ENCODE peak calls at places on chromosome 18, in eight cellular contexts. R is activated CD8-positive, alpha-beta memory T cell treated with anti-CD3 and anti-CD28 coated beads, Interleukin-2, amount 50 U/mL, for 4 hours; P is effector memory CD8-positive, alpha-beta T cell; N is HEK293T; Y is stimulated activated CD4-positive, alpha-beta T cell treated with anti-CD3 and anti-CD28 coated beads, Interleukin-15, amount 100 ng/mL, for 1 hour; G is mucosa of gallbladder; O is LoVo; S is MM.1S. U is an unnamed sample.

GRCh38 chr18:23266717-23267446 is 131.6 kb downstream of the CABLES1 start:
- DNase-seq in R (no peak), P (no peak), N (no peak), Y (no peak), G (no peak), O (no peak), S (no peak), U (no peak)

GRCh38 chr18:79881695-79882094 is 69.8 kb downstream of the SLC66A2 start:
- DNase-seq in R (no peak), P (no peak), N (no peak), Y (no peak), G (no peak), O (no peak), S (no peak), U (no peak)

GRCh38 chr18:36299010-36299409 is 1.5 kb downstream of the FHOD3 start:
- DNase-seq in R (no peak), P (no peak), N (no peak), Y (no peak), G (no peak), O (no peak), S (no peak), U (no peak)

GRCh38 chr18:52694804-52695203 is 354.8 kb downstream of the DCC start:
- DNase-seq in R (no peak), P (no peak), N (no peak), Y (no peak), G (no peak), O (no peak), S (peak; percentile 15), U (no peak)

GRCh38 chr18:2526320-2526719 is 45.0 kb downstream of the METTL4 start:
- DNase-seq in R (no peak), P (no peak), N (no peak), Y (no peak), G (no peak), O (no peak), S (no peak), U (no peak)

GRCh38 chr18:48473816-48474215 is 64.6 kb upstream of the ZBTB7C start:
- DNase-seq in R (no peak), P (no peak), N (no peak), Y (no peak), G (no peak), O (no peak), S (peak; percentile 64), U (no peak)

GRCh38 chr18:75208055-75208835 is 694 bp downstream of the PTGR3 start:
- DNase-seq in R (peak; percentile 50), P (peak; percentile 23), N (no peak), Y (peak; percentile 33), G (peak; percentile 41), O (peak; percentile 41), S (peak; percentile 50), U (peak; percentile 39)

GRCh38 chr18:62555135-62555534 is 32.3 kb downstream of the ZCCHC2 start:
- DNase-seq in R (no peak), P (no peak), N (no peak), Y (no peak), G (no peak), O (peak; percentile 62), S (no peak), U (peak; percentile 0)

GRCh38 chr18:12880532-12880892 is 3.5 kb downstream of the PTPN2 start:
- DNase-seq in R (no peak), P (no peak), N (no peak), Y (no peak), G (no peak), O (no peak), S (no peak), U (no peak)